ENCODE peak calls at places on chromosomes 2 and 18, in six cellular contexts. One of them, this sample, is unnamed.

GRCh38 chr2:165794520-165794882 is 454 bp upstream of the GALNT3 start:
- DNase-seq in mucosa of gallbladder: peak
- DNase-seq in GM03348: peak
- DNase-seq in stimulated activated CD4-positive, alpha-beta T cell treated with anti-CD3 and anti-CD28 coated beads, Interleukin-2, amount 100 ng/mL, for 48 hours: peak
- DNase-seq in stimulated activated naive CD4-positive, alpha-beta T cell: no peak
- DNase-seq in activated gamma-delta T cell treated with anti-CD3 and anti-CD28 coated beads, Interleukin-2, amount 50 U/mL, for 16 hours: peak
- DNase-seq in this sample: peak

GRCh38 chr2:38176619-38177021 is 100.7 kb upstream of the CYP1B1 start:
- DNase-seq in mucosa of gallbladder: no peak
- DNase-seq in GM03348: peak
- DNase-seq in stimulated activated CD4-positive, alpha-beta T cell treated with anti-CD3 and anti-CD28 coated beads, Interleukin-2, amount 100 ng/mL, for 48 hours: no peak
- DNase-seq in stimulated activated naive CD4-positive, alpha-beta T cell: no peak
- DNase-seq in activated gamma-delta T cell treated with anti-CD3 and anti-CD28 coated beads, Interleukin-2, amount 50 U/mL, for 16 hours: no peak
- DNase-seq in this sample: no peak

GRCh38 chr18:73752546-73752945 is 395.1 kb downstream of the FBXO15 start:
- DNase-seq in mucosa of gallbladder: no peak
- DNase-seq in GM03348: peak
- DNase-seq in stimulated activated CD4-positive, alpha-beta T cell treated with anti-CD3 and anti-CD28 coated beads, Interleukin-2, amount 100 ng/mL, for 48 hours: no peak
- DNase-seq in stimulated activated naive CD4-positive, alpha-beta T cell: no peak
- DNase-seq in activated gamma-delta T cell treated with anti-CD3 and anti-CD28 coated beads, Interleukin-2, amount 50 U/mL, for 16 hours: no peak
- DNase-seq in this sample: no peak

GRCh38 chr2:174666786-174667369 is 69.3 kb upstream of the WIPF1 start:
- DNase-seq in mucosa of gallbladder: no peak
- DNase-seq in GM03348: peak
- DNase-seq in stimulated activated CD4-positive, alpha-beta T cell treated with anti-CD3 and anti-CD28 coated beads, Interleukin-2, amount 100 ng/mL, for 48 hours: no peak
- DNase-seq in stimulated activated naive CD4-positive, alpha-beta T cell: no peak
- DNase-seq in activated gamma-delta T cell treated with anti-CD3 and anti-CD28 coated beads, Interleukin-2, amount 50 U/mL, for 16 hours: no peak
- DNase-seq in this sample: no peak

GRCh38 chr2:27041708-27042107 is 8.9 kb downstream of the TMEM214 start:
- DNase-seq in mucosa of gallbladder: no peak
- DNase-seq in GM03348: no peak
- DNase-seq in stimulated activated CD4-positive, alpha-beta T cell treated with anti-CD3 and anti-CD28 coated beads, Interleukin-2, amount 100 ng/mL, for 48 hours: no peak
- DNase-seq in stimulated activated naive CD4-positive, alpha-beta T cell: no peak
- DNase-seq in activated gamma-delta T cell treated with anti-CD3 and anti-CD28 coated beads, Interleukin-2, amount 50 U/mL, for 16 hours: no peak
- DNase-seq in this sample: no peak

GRCh38 chr2:171883275-171883893 is 10.7 kb downstream of the SLC25A12 start:
- DNase-seq in mucosa of gallbladder: no peak
- DNase-seq in GM03348: no peak
- DNase-seq in stimulated activated CD4-positive, alpha-beta T cell treated with anti-CD3 and anti-CD28 coated beads, Interleukin-2, amount 100 ng/mL, for 48 hours: no peak
- DNase-seq in stimulated activated naive CD4-positive, alpha-beta T cell: no peak
- DNase-seq in activated gamma-delta T cell treated with anti-CD3 and anti-CD28 coated beads, Interleukin-2, amount 50 U/mL, for 16 hours: no peak
- DNase-seq in this sample: no peak

GRCh38 chr18:56812674-56813073 is 161.5 kb downstream of the WDR7 start:
- DNase-seq in mucosa of gallbladder: no peak
- DNase-seq in GM03348: no peak
- DNase-seq in stimulated activated CD4-positive, alpha-beta T cell treated with anti-CD3 and anti-CD28 coated beads, Interleukin-2, amount 100 ng/mL, for 48 hours: no peak
- DNase-seq in stimulated activated naive CD4-positive, alpha-beta T cell: no peak
- DNase-seq in activated gamma-delta T cell treated with anti-CD3 and anti-CD28 coated beads, Interleukin-2, amount 50 U/mL, for 16 hours: no peak
- DNase-seq in this sample: no peak

GRCh38 chr2:145027073-145027459 is 507.1 kb upstream of the ZEB2 start:
- DNase-seq in mucosa of gallbladder: no peak
- DNase-seq in GM03348: peak
- DNase-seq in stimulated activated CD4-positive, alpha-beta T cell treated with anti-CD3 and anti-CD28 coated beads, Interleukin-2, amount 100 ng/mL, for 48 hours: no peak
- DNase-seq in stimulated activated naive CD4-positive, alpha-beta T cell: no peak
- DNase-seq in activated gamma-delta T cell treated with anti-CD3 and anti-CD28 coated beads, Interleukin-2, amount 50 U/mL, for 16 hours: no peak
- DNase-seq in this sample: no peak

GRCh38 chr2:200086911-200087310 is 131.5 kb downstream of the MAIP1 start:
- DNase-seq in mucosa of gallbladder: no peak
- DNase-seq in GM03348: no peak
- DNase-seq in stimulated activated CD4-positive, alpha-beta T cell treated with anti-CD3 and anti-CD28 coated beads, Interleukin-2, amount 100 ng/mL, for 48 hours: no peak
- DNase-seq in stimulated activated naive CD4-positive, alpha-beta T cell: no peak
- DNase-seq in activated gamma-delta T cell treated with anti-CD3 and anti-CD28 coated beads, Interleukin-2, amount 50 U/mL, for 16 hours: no peak
- DNase-seq in this sample: no peak

GRCh38 chr2:34093790-34094189 is 494.7 kb upstream of the FAM98A start:
- DNase-seq in mucosa of gallbladder: no peak
- DNase-seq in GM03348: no peak
- DNase-seq in stimulated activated CD4-positive, alpha-beta T cell treated with anti-CD3 and anti-CD28 coated beads, Interleukin-2, amount 100 ng/mL, for 48 hours: no peak
- DNase-seq in stimulated activated naive CD4-positive, alpha-beta T cell: no peak
- DNase-seq in activated gamma-delta T cell treated with anti-CD3 and anti-CD28 coated beads, Interleukin-2, amount 50 U/mL, for 16 hours: no peak
- DNase-seq in this sample: no peak

GRCh38 chr2:173612354-173612753 is 257.7 kb downstream of the CDCA7 start:
- DNase-seq in mucosa of gallbladder: no peak
- DNase-seq in GM03348: no peak
- DNase-seq in stimulated activated CD4-positive, alpha-beta T cell treated with anti-CD3 and anti-CD28 coated beads, Interleukin-2, amount 100 ng/mL, for 48 hours: no peak
- DNase-seq in stimulated activated naive CD4-positive, alpha-beta T cell: no peak
- DNase-seq in activated gamma-delta T cell treated with anti-CD3 and anti-CD28 coated beads, Interleukin-2, amount 50 U/mL, for 16 hours: no peak
- DNase-seq in this sample: no peak

GRCh38 chr2:48233005-48233404 is 296.9 kb upstream of the STON1 start:
- DNase-seq in mucosa of gallbladder: no peak
- DNase-seq in GM03348: no peak
- DNase-seq in stimulated activated CD4-positive, alpha-beta T cell treated with anti-CD3 and anti-CD28 coated beads, Interleukin-2, amount 100 ng/mL, for 48 hours: no peak
- DNase-seq in stimulated activated naive CD4-positive, alpha-beta T cell: no peak
- DNase-seq in activated gamma-delta T cell treated with anti-CD3 and anti-CD28 coated beads, Interleukin-2, amount 50 U/mL, for 16 hours: no peak
- DNase-seq in this sample: no peak

GRCh38 chr2:1873343-1873742 is 129.0 kb upstream of the PXDN start:
- DNase-seq in mucosa of gallbladder: no peak
- DNase-seq in GM03348: no peak
- DNase-seq in stimulated activated CD4-positive, alpha-beta T cell treated with anti-CD3 and anti-CD28 coated beads, Interleukin-2, amount 100 ng/mL, for 48 hours: no peak
- DNase-seq in stimulated activated naive CD4-positive, alpha-beta T cell: no peak
- DNase-seq in activated gamma-delta T cell treated with anti-CD3 and anti-CD28 coated beads, Interleukin-2, amount 50 U/mL, for 16 hours: no peak
- DNase-seq in this sample: no peak

GRCh38 chr2:53452957-53453748 is 314.5 kb upstream of the CHAC2 start:
- DNase-seq in mucosa of gallbladder: no peak
- DNase-seq in GM03348: no peak
- DNase-seq in stimulated activated CD4-positive, alpha-beta T cell treated with anti-CD3 and anti-CD28 coated beads, Interleukin-2, amount 100 ng/mL, for 48 hours: no peak
- DNase-seq in stimulated activated naive CD4-positive, alpha-beta T cell: no peak
- DNase-seq in activated gamma-delta T cell treated with anti-CD3 and anti-CD28 coated beads, Interleukin-2, amount 50 U/mL, for 16 hours: no peak
- DNase-seq in this sample: no peak

GRCh38 chr18:69874058-69874457 is 73.6 kb downstream of the CD226 start:
- DNase-seq in mucosa of gallbladder: no peak
- DNase-seq in GM03348: peak
- DNase-seq in stimulated activated CD4-positive, alpha-beta T cell treated with anti-CD3 and anti-CD28 coated beads, Interleukin-2, amount 100 ng/mL, for 48 hours: no peak
- DNase-seq in stimulated activated naive CD4-positive, alpha-beta T cell: no peak
- DNase-seq in activated gamma-delta T cell treated with anti-CD3 and anti-CD28 coated beads, Interleukin-2, amount 50 U/mL, for 16 hours: no peak
- DNase-seq in this sample: no peak